ENCODE peak calls at places on chromosomes 7 and 10, in six cellular contexts. T, Z, X, B, W and P are unnamed samples.

GRCh38 chr10:115857856-115858255 is 415.1 kb downstream of the GFRA1 start:
- DNase-seq in B (no peak), T (no peak), W (no peak), X (no peak), Z (no peak), P (no peak)

GRCh38 chr7:70406419-70407189 is 725.3 kb upstream of the GALNT17 start:
- DNase-seq in B (no peak), X (no peak), Z (no peak), W (no peak), T (no peak), P (no peak)

GRCh38 chr7:53326634-53327033 is 291.2 kb downstream of the POM121L12 start:
- DNase-seq in X (no peak), W (no peak), Z (no peak), B (no peak), T (no peak), P (no peak)

GRCh38 chr7:11452491-11452890 is 379.5 kb downstream of the THSD7A start:
- DNase-seq in Z (no peak), X (no peak), B (no peak), T (no peak), W (no peak), P (no peak)

GRCh38 chr10:118286051-118286838 is 55.9 kb downstream of the FAM204A start:
- DNase-seq in X (no peak), W (peak), T (no peak), Z (no peak), B (no peak), P (no peak)

GRCh38 chr10:80288849-80289248 is 609 bp downstream of the MAT1A start:
- DNase-seq in T (no peak), X (no peak), W (peak), Z (no peak), B (no peak), P (no peak)

GRCh38 chr10:90398551-90398950 is 459.3 kb downstream of the HTR7 start:
- DNase-seq in B (no peak), W (no peak), Z (no peak), T (no peak), X (no peak), P (no peak)

GRCh38 chr7:105439174-105439893 is 50.6 kb upstream of the SRPK2 start:
- DNase-seq in Z (peak), B (peak), W (no peak), X (no peak), T (no peak), P (peak)

GRCh38 chr7:151003572-151003971 is 12.8 kb downstream of the NOS3 start:
- DNase-seq in W (no peak), X (no peak), B (no peak), T (no peak), Z (no peak), P (no peak)

GRCh38 chr10:79144341-79145173 is 75.8 kb downstream of the ZMIZ1 start:
- DNase-seq in Z (no peak), X (no peak), W (no peak), T (no peak), B (no peak), P (no peak)

GRCh38 chr10:79143879-79144278 is 75.1 kb downstream of the ZMIZ1 start:
- DNase-seq in B (no peak), W (no peak), X (no peak), T (no peak), Z (no peak), P (no peak)

GRCh38 chr10:79140906-79141305 is 72.1 kb downstream of the ZMIZ1 start:
- DNase-seq in Z (no peak), W (no peak), T (no peak), B (no peak), X (no peak), P (no peak)

GRCh38 chr10:79142064-79142491 is 73.3 kb downstream of the ZMIZ1 start:
- DNase-seq in X (no peak), W (no peak), T (peak), B (no peak), Z (no peak), P (no peak)

DNA sequence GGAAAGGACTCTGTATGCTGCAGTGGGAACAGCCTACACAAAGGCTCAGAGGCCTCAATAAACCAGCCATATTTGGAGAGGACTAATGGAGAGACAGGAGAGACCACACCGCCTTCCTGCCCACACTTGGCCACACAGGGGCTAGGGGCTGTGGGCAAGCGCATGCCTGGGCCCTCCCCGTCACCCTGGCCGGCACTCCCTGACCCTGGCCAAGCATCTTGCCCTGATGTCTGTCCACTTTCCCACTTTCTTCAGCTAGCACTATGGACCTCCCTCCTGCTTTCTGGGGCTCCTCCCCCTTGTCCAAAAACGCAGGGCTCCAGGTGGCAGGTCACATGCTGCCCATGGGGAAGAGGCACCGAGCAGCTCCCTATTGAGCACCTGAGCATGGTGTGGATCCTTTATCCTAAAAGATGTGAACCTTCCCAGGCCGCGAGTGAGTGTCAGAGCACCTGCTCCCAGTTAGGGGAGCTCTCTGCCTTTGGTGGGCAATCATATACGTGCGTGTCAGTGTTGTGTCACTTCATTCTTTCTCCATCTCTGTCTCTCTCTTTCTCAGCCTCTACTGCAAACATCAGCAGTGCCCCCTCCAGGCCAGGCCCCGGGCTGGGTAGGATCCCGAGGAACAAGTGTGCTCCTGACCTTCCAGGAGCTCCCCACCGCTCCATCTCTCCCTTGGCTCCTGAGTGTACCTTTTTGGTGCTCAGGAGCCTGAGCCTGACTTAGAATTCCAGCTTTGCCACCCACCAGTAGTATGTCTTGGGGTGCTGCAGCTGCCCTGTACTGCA is 74.0 kb downstream of the ZMIZ1 start:
- DNase-seq in Z (no peak), T (no peak), B (no peak), X (no peak), W (no peak), P (no peak)
- TF ChIP-seq CTCF in Z (no peak), T (no peak), B (no peak), X (no peak), W (no peak), P (no peak)

GRCh38 chr10:31143331-31143935 is 111.8 kb upstream of the ZNF438 start:
- DNase-seq in Z (no peak), B (no peak), T (no peak), W (peak), X (no peak), P (no peak)

GRCh38 chr10:31148955-31149354 is 117.3 kb upstream of the ZNF438 start:
- DNase-seq in W (no peak), Z (no peak), B (no peak), T (no peak), X (no peak), P (no peak)

GRCh38 chr10:31146496-31147219 is 115.0 kb upstream of the ZNF438 start:
- DNase-seq in Z (no peak), X (no peak), T (no peak), W (peak), B (no peak), P (peak)

GRCh38 chr10:31147220-31147608 is 115.5 kb upstream of the ZNF438 start:
- DNase-seq in T (no peak), B (no peak), X (no peak), Z (no peak), W (no peak), P (peak)

DNA sequence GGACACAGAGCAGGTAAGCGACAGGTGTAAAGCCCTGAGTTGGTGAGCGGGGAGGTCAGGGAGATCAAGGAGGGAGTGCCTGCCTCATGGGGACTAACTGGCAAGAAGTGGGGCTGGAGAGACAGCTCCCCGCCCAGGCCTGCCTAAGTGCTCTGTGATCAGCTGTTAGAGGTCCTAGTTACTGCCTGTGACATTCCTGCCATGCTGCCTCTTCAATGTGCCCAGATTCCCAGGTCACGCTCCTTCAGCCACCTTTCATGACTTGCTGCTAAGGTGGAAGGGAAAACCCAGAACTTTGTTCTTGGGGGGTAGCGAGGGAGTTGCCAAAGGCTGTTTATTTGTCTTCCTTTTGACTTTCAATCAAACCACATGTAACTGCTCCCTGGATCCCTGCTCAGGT is 114.3 kb upstream of the ZNF438 start:
- DNase-seq in Z (no peak), W (peak), B (no peak), X (no peak), T (no peak), P (no peak)
- H3K27ac ChIP-seq in Z (no peak), W (no peak), B (no peak), X (no peak), T (no peak), P (no peak)

GRCh38 chr10:98331888-98332287 is 63.9 kb upstream of the LOXL4 start:
- DNase-seq in B (no peak), W (no peak), X (no peak), T (no peak), Z (no peak), P (no peak)
- TF ChIP-seq CTCF in B (peak), W (peak), X (no peak), T (peak), Z (no peak), P (no peak)

GRCh38 chr10:103510046-103510685 is 16.7 kb downstream of the NEURL1 start:
- DNase-seq in W (no peak), T (no peak), X (no peak), B (peak), Z (no peak), P (no peak)
- H3K27ac ChIP-seq in W (no peak), T (no peak), X (peak), B (no peak), Z (no peak), P (no peak)

GRCh38 chr7:91250706-91251105 is 13.5 kb upstream of the FZD1 start:
- DNase-seq in Z (no peak), B (no peak), T (no peak), W (no peak), X (no peak), P (no peak)

GRCh38 chr7:91243591-91244368 is 20.5 kb upstream of the FZD1 start:
- DNase-seq in X (no peak), B (no peak), Z (no peak), T (no peak), W (no peak), P (no peak)

GRCh38 chr7:91248996-91249395 is 15.2 kb upstream of the FZD1 start:
- DNase-seq in X (no peak), W (no peak), B (no peak), Z (no peak), T (no peak), P (no peak)

GRCh38 chr7:91249506-91250233 is 14.6 kb upstream of the FZD1 start:
- DNase-seq in X (no peak), T (no peak), B (no peak), Z (no peak), W (no peak), P (peak)

DNA sequence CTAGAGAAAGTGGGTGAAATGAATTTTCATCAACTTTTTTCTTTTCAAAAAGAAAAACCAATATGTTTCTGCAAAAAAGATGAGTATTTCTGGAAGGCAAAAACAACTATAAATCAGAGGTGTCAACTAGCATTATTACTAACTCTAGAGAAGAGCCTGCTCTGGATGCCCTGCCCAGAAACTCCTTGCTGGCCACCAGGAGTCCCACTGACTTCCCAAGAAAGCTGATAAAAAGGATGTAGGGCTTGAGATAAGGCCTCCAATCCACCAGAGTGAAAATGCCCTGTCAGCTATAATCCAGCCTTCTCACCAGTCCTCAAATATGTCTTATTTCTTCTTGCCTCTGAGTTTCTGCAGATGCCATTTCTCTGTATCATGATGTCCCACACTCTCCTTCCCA is 16.7 kb upstream of the FZD1 start:
- DNase-seq in B (no peak), W (peak), Z (no peak), T (no peak), X (no peak), P (no peak)
- TF ChIP-seq CTCF in B (no peak), W (no peak), Z (no peak), T (no peak), X (no peak), P (no peak)

DNA sequence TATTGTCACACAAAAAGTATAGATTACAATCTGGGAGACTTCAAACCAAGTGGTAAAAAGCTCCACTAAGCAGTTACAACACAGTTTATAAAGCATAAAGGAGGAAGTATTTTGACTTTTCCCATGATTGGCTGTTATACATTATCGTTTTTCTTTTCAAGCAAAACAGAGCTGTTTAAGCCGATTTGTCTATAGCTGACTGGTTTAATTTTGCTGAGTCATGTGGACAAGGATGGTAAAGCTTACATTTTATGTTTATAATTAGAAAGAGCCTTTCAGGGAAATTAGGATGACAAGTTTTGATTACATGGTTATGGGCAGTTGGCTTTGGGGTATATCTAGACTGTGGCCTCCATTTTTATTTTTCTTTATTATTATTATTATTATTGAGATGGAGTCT is 152.5 kb upstream of the STK17A start:
- DNase-seq in X (no peak), T (no peak), Z (no peak), W (no peak), B (no peak), P (no peak)
- H3K27ac ChIP-seq in X (no peak), T (no peak), Z (no peak), W (no peak), B (no peak), P (no peak)

GRCh38 chr10:59719374-59719773 is 9.7 kb upstream of the SLC16A9 start:
- DNase-seq in B (no peak), W (no peak), Z (no peak), X (no peak), T (no peak), P (no peak)
- TF ChIP-seq CTCF in B (no peak), W (no peak), Z (no peak), X (no peak), T (peak), P (no peak)

DNA sequence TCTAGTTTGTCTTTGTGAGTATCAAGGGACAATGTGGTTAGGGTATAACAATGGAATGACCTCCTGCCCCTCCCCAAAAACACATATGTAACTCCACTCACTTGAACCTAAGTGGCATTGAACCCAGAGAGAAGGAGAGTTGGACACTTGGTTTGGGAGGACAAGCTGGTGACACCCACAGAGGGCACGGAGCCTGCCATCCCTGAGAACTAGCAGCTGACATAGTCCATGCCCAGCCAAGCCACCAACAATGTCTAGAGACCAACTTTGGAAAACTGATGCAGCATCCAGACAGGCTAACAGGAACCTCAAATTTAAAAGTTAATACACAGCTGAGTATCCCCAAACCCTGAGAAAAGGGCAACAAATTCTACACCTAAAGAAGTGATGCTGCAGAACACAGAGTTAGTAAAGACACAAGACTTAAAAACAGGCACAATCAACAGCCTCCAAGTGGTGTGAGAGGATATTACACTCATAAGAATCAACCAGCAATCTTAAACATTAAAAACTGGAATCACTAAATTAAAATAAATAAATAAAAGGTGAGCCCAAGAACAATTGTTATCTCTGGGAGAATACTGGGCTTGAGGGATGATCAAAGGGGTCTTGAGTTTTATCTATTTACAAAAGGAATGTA is 27.2 kb downstream of the NUDCD3 start:
- DNase-seq in X (no peak), Z (no peak), W (no peak), T (no peak), B (no peak), P (no peak)
- H3K27ac ChIP-seq in X (no peak), Z (no peak), W (no peak), T (no peak), B (no peak), P (no peak)